ENCODE peak calls at places on chromosomes 2 and 18, in seven cellular contexts. C, P, B, G, U, Y and L are unnamed samples.

GRCh38 chr18:48007955-48008701 is 77.7 kb upstream of the SMAD2 start:
- DNase-seq in C (peak), P (peak), B (no peak), G (no peak), U (peak), Y (no peak), L (peak)

GRCh38 chr2:126885701-126886121 is 13.0 kb upstream of the TEX51 start:
- DNase-seq in C (no peak), P (no peak), B (no peak), G (no peak), U (peak), Y (peak), L (peak)

GRCh38 chr2:131113566-131114227 is 8.6 kb downstream of the PLEKHB2 start:
- DNase-seq in C (no peak), P (no peak), B (no peak), G (no peak), U (no peak), Y (no peak), L (no peak)

GRCh38 chr2:129481306-129482219 is 497.9 kb upstream of the RAB6C start:
- DNase-seq in C (no peak), P (no peak), B (no peak), G (no peak), U (no peak), Y (no peak), L (no peak)

GRCh38 chr2:175003875-175004729 is 1.1 kb downstream of the CHN1 start:
- DNase-seq in C (no peak), P (no peak), B (no peak), G (no peak), U (no peak), Y (no peak), L (peak)

GRCh38 chr2:208047840-208048239 is 22.5 kb upstream of the PLEKHM3 start:
- DNase-seq in C (no peak), P (no peak), B (no peak), G (no peak), U (no peak), Y (no peak), L (no peak)

GRCh38 chr2:122643725-122644329 is 888.4 kb downstream of the TSN start:
- DNase-seq in C (no peak), P (no peak), B (no peak), G (no peak), U (no peak), Y (peak), L (peak)

GRCh38 chr2:218879881-218880748 is 537 bp upstream of the WNT10A start:
- DNase-seq in C (peak), P (peak), B (peak), G (peak), U (no peak), Y (no peak), L (no peak)

GRCh38 chr18:56505293-56505692 is 133.1 kb downstream of the TXNL1 start:
- DNase-seq in C (no peak), P (no peak), B (no peak), G (no peak), U (no peak), Y (no peak), L (no peak)

GRCh38 chr2:112137516-112138142 is 556 bp upstream of the FBLN7 start:
- DNase-seq in C (no peak), P (no peak), B (no peak), G (no peak), U (no peak), Y (peak), L (peak)

GRCh38 chr2:219782999-219783398 is 155.6 kb downstream of the SLC4A3 start:
- DNase-seq in C (no peak), P (no peak), B (no peak), G (no peak), U (no peak), Y (no peak), L (no peak)

GRCh38 chr2:86199834-86200177 is 549 bp downstream of the MRPL35 start:
- DNase-seq in C (no peak), P (no peak), B (peak), G (no peak), U (no peak), Y (no peak), L (no peak)

GRCh38 chr2:171522804-171523338 is 597 bp downstream of the CYBRD1 start:
- DNase-seq in C (peak), P (peak), B (no peak), G (no peak), U (peak), Y (no peak), L (peak)

GRCh38 chr2:172298009-172298408 is 129.4 kb upstream of the ITGA6 start:
- DNase-seq in C (no peak), P (no peak), B (no peak), G (no peak), U (no peak), Y (no peak), L (no peak)